ENCODE peak calls at places on chromosomes 13 and 19, in six cellular contexts. J is AG10803, P is HFF-Myc, B is heart right ventricle, O is breast epithelium, Y is ascending aorta. T is an unnamed sample.

GRCh38 chr13:73722120-73722519 is 412.1 kb downstream of the KLF12 start:
- DNase-seq in J (peak), P (no peak), B (no peak), O (no peak), Y (no peak), T (no peak)

GRCh38 chr13:100131863-100132574 is 43.1 kb downstream of the PCCA start:
- DNase-seq in J (peak), P (peak), B (no peak), O (no peak), Y (no peak), T (no peak)

GRCh38 chr13:28493740-28494536 is 990 bp downstream of the FLT1 start:
- DNase-seq in J (no peak), P (no peak), B (peak), O (no peak), Y (no peak), T (no peak)

GRCh38 chr19:9406798-9407352 is 28.5 kb downstream of the ZNF266 start:
- DNase-seq in J (peak), P (peak), B (peak), O (peak), Y (peak), T (peak)

GRCh38 chr13:48862572-48862971 is 113.1 kb upstream of the FNDC3A start:
- DNase-seq in J (no peak), P (no peak), B (no peak), O (no peak), Y (no peak), T (peak)

GRCh38 chr19:1313695-1314613 is 28.3 kb downstream of the EFNA2 start:
- DNase-seq in J (no peak), P (no peak), B (no peak), O (no peak), Y (no peak), T (no peak)

GRCh38 chr19:33409906-33410685 is 36.6 kb downstream of the CEBPG start:
- DNase-seq in J (no peak), P (no peak), B (no peak), O (no peak), Y (no peak), T (no peak)

GRCh38 chr13:102556806-102557205 is 40.0 kb upstream of the TPP2 start:
- DNase-seq in J (no peak), P (no peak), B (no peak), O (no peak), Y (no peak), T (no peak)

GRCh38 chr13:91169641-91170040 is 177.8 kb upstream of the MIR17HG start:
- DNase-seq in J (no peak), P (no peak), B (no peak), O (no peak), Y (no peak), T (no peak)

GRCh38 chr19:12777217-12778019 is 2.1 kb upstream of the HOOK2 start:
- DNase-seq in J (peak), P (no peak), B (peak), O (peak), Y (peak), T (peak)

GRCh38 chr19:48466571-48467325 is 2.4 kb upstream of the CYTH2 start:
- DNase-seq in J (peak), P (no peak), B (no peak), O (no peak), Y (no peak), T (no peak)

GRCh38 chr13:33260168-33261098 is 25.1 kb downstream of the STARD13 start:
- DNase-seq in J (no peak), P (no peak), B (no peak), O (no peak), Y (no peak), T (no peak)

GRCh38 chr13:40776232-40776631 is 5.2 kb upstream of the MRPS31 start:
- DNase-seq in J (no peak), P (no peak), B (no peak), O (no peak), Y (no peak), T (no peak)
- H3K4me3 ChIP-seq in J (no peak), P (no peak), B (no peak), O (no peak), Y (no peak), T (no peak)

GRCh38 chr19:36986601-36987000 is 70.5 kb downstream of the ZNF568 start:
- DNase-seq in J (no peak), P (no peak), B (no peak), O (no peak), Y (no peak), T (no peak)

GRCh38 chr19:36986131-36986530 is 70.0 kb downstream of the ZNF568 start:
- DNase-seq in J (no peak), P (no peak), B (no peak), O (no peak), Y (no peak), T (no peak)

GRCh38 chr19:36987091-36987490 is 71.0 kb downstream of the ZNF568 start:
- DNase-seq in J (no peak), P (no peak), B (no peak), O (no peak), Y (no peak), T (no peak)
- H3K4me3 ChIP-seq in J (no peak), P (no peak), B (no peak), O (no peak), Y (no peak), T (no peak)

DNA sequence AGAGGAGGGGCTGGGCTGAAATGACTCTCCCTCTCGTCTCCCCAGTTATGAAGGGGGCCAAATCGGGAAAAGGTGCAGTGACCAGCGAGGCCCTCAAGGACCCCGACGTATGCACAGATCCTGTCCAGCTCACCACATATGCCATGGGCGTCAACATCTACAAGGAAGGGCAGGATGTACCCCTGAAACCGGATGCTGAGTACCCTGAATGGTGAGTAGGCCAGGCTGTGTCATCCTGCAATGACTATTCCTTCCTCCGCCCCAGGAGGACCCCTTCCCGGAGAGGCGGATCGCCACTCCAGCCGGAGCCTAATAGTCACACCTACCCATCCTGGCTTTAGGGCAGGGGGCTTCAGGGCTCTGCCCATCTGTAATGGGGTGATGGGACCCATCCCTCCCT is 2.6 kb downstream of the MRPL54 start:
- DNase-seq in J (no peak), P (no peak), B (no peak), O (no peak), Y (no peak), T (no peak)
- H3K4me3 ChIP-seq in J (no peak), P (no peak), B (no peak), O (no peak), Y (no peak), T (no peak)

DNA sequence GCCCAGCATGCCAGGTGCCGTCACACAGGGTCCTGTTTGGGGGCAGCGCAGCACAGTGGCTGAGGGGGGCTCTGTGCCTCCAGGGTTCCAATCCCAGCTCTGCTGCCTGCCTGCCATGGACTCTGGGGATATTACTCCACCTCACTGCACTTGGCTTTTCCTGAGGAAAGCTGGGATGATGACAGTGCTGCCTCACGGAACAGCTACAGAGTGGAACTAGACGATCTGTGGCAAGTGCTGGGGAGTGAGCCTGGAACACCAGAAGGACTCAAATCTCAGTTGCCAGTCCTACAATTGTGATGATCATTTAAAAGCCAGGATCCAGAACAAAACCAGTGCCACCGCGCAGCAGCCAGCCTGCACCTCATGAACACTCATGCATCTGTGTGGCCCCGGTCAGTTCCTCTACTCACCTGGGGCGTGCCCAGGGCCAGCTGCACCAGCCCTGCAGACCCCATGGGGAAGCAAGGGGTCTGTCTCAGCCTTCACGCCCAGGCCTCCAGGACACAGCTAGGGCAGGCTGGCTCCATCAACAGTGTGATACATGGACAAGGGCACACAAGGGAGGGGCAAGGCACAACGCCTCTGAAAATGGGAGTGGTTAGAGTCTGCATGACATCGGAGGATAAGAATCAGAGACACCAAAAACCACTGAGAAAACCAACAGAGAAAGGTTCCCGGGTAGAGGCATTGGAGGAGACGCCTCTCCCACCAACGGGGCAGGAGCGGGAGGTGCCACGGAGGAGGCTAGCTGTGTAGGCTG is 55.2 kb downstream of the ATP7B start:
- DNase-seq in J (no peak), P (no peak), B (no peak), O (no peak), Y (no peak), T (no peak)
- H3K4me3 ChIP-seq in J (no peak), P (no peak), B (no peak), O (no peak), Y (no peak), T (no peak)

DNA sequence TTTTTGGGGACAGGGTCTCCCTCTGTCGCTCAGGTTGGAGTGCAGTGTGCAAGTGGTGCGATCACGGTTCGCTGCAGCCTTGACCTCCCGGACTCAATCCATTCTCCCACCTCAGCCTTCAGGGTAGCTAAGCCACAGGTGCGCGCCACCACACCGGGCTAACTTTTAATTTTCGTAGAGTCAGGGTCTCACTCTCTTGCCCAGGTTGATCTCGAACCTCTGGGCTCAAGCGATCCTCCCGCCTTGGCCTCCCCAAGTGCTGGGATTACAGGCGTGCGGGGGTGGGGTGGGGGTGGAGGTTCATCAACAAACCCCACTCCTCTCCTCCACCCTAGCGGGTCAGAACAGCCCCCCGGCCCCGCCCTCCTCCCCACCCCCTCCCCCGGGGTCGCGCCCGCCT is 5.4 kb downstream of the NXNL1 start:
- DNase-seq in J (no peak), P (no peak), B (no peak), O (no peak), Y (no peak), T (no peak)
- H3K4me3 ChIP-seq in J (no peak), P (no peak), B (no peak), O (no peak), Y (no peak), T (no peak)

GRCh38 chr19:2720777-2721569 is at the start of gene DIRAS1:
- DNase-seq in J (no peak), P (no peak), B (peak), O (no peak), Y (no peak), T (no peak)
- H3K4me3 ChIP-seq in J (peak), P (peak), B (peak), O (peak), Y (peak), T (no peak)

T was measured in tibial nerve.